ENCODE peak calls at places on chromosomes 3 and 15, in seven cellular contexts. D is BE2C, R is stomach, A is HCT116, T is GM12878, V is cardiac muscle cell, W is breast epithelium. Y is an unnamed sample.

GRCh38 chr3:120174811-120175210 is 80.6 kb upstream of the GSK3B start:
- DNase-seq in V (no peak), D (no peak), A (no peak), R (no peak), W (no peak), T (no peak), Y (no peak)

GRCh38 chr3:115108614-115109013 is 38.5 kb downstream of the ZBTB20 start:
- DNase-seq in V (peak; percentile 2), D (no peak), A (no peak), T (no peak), R (no peak), W (no peak), Y (no peak)

GRCh38 chr15:29812384-29812694 is 9.9 kb downstream of the TJP1 start:
- DNase-seq in T (no peak), W (no peak), R (no peak), A (no peak), V (peak; percentile 61), D (no peak), Y (no peak)

GRCh38 chr3:197590313-197590962 is 34.7 kb upstream of the BDH1 start:
- DNase-seq in D (no peak), V (no peak), W (no peak), A (no peak), T (no peak), R (peak; percentile 61), Y (no peak)

GRCh38 chr3:65178703-65179102 is 490.9 kb upstream of the ADAMTS9 start:
- DNase-seq in V (peak; percentile 36), R (no peak), W (no peak), T (no peak), D (peak; percentile 22), A (no peak), Y (no peak)

GRCh38 chr3:186530415-186530814 is 13.8 kb downstream of the CRYGS start:
- DNase-seq in R (no peak), A (no peak), D (no peak), T (no peak), V (no peak), W (no peak), Y (no peak)

GRCh38 chr3:124885466-124886167 is 1.5 kb downstream of the ITGB5 start:
- DNase-seq in V (peak; percentile 42), A (no peak), R (no peak), T (no peak), D (peak; percentile 42), W (no peak), Y (no peak)

GRCh38 chr15:41806291-41807181 is 21.4 kb upstream of the JMJD7 start:
- DNase-seq in A (peak; percentile 24), W (no peak), V (no peak), D (peak; percentile 37), T (no peak), R (peak; percentile 72), Y (no peak)

GRCh38 chr15:69939513-69940440 is 157.9 kb downstream of the TLE3 start:
- DNase-seq in W (no peak), R (no peak), T (no peak), D (no peak), V (no peak), A (no peak), Y (no peak)

GRCh38 chr15:71170163-71170562 is 54.9 kb downstream of the THSD4 start:
- DNase-seq in W (no peak), R (no peak), T (no peak), A (no peak), D (no peak), V (no peak), Y (no peak)

GRCh38 chr3:24952388-24952787 is 457.7 kb upstream of the THRB start:
- DNase-seq in D (no peak), W (no peak), V (no peak), A (no peak), T (no peak), R (no peak), Y (no peak)

GRCh38 chr3:186108106-186108940 is 566 bp downstream of the ETV5 start:
- DNase-seq in R (no peak), V (peak; percentile 64), T (no peak), A (peak; percentile 33), W (no peak), D (peak; percentile 92), Y (peak; percentile 53)

GRCh38 chr3:182027366-182027765 is 315.6 kb downstream of the SOX2 start:
- DNase-seq in R (no peak), W (no peak), D (no peak), V (no peak), A (no peak), T (no peak), Y (no peak)

GRCh38 chr3:128581566-128581965 is 69.1 kb downstream of the RPN1 start:
- DNase-seq in D (no peak), R (no peak), A (no peak), W (no peak), T (no peak), V (no peak), Y (no peak)

GRCh38 chr3:175065492-175065891 is 206.4 kb downstream of the NAALADL2 start:
- DNase-seq in T (no peak), V (no peak), R (no peak), W (no peak), A (no peak), D (no peak), Y (no peak)

GRCh38 chr15:50881121-50882048 is 27.1 kb upstream of the AP4E1 start:
- DNase-seq in A (no peak), T (peak; percentile 56), W (no peak), D (no peak), V (peak; percentile 26), R (no peak), Y (peak; percentile 61)

GRCh38 chr15:68091743-68092142 is 37.6 kb downstream of the PIAS1 start:
- DNase-seq in V (no peak), W (no peak), D (no peak), A (no peak), T (no peak), R (no peak), Y (no peak)
- H3K36me3 ChIP-seq in V (peaks cover 19% of the 10 kb centered on the region), W (no peaks in the 10 kb centered on the region), D (peaks cover 7% of the 10 kb centered on the region), A (no peaks in the 10 kb centered on the region), T (peaks cover 2% of the 10 kb centered on the region), R (peaks cover 21% of the 10 kb centered on the region), Y (peaks cover 2% of the 10 kb centered on the region)

DNA sequence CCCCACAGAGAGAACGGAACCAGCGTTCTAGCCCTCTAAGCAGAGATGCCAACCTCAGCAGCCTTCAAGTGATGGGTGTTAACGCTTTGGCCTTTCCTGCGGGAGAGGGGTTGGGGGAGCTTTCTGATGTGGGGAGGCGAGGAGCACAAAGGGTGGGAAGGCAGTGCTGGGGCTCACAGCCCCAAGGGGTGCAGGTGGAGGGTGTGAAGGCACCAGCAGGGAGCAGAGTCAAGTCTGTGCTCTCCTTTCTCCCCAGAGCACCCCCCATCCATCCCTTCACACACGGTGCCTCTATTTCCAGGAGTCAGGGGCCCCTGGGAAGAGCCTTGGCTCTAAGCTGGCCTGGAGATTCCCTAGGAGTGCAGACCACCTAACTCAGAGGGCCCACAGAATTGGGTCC is 4.1 kb downstream of the C15orf62 start:
- DNase-seq in T (no peak), V (no peak), R (no peak), D (no peak), A (no peak), W (no peak), Y (no peak)
- H3K36me3 ChIP-seq in T (peaks cover 21% of the 10 kb centered on the region), V (peaks cover 6% of the 10 kb centered on the region), R (peaks cover 84% of the 10 kb centered on the region), D (peaks cover 28% of the 10 kb centered on the region), A (peaks cover 5% of the 10 kb centered on the region), W (no peaks in the 10 kb centered on the region), Y (peaks cover 25% of the 10 kb centered on the region)

GRCh38 chr3:15014606-15015328 is 50.3 kb downstream of the MRPS25 start:
- DNase-seq in T (no peak), R (no peak), A (no peak), D (no peak), V (peak; percentile 12), W (no peak), Y (no peak)
- H3K36me3 ChIP-seq in T (peaks cover 17% of the 10 kb centered on the region), R (peaks cover 89% of the 10 kb centered on the region), A (peaks cover 19% of the 10 kb centered on the region), D (peaks cover 11% of the 10 kb centered on the region), V (peaks cover 50% of the 10 kb centered on the region), W (no peaks in the 10 kb centered on the region), Y (peaks cover 18% of the 10 kb centered on the region)

GRCh38 chr3:109325109-109325508 is 8.8 kb upstream of the DPPA2 start:
- DNase-seq in V (no peak), W (no peak), A (no peak), T (no peak), D (no peak), R (no peak), Y (no peak)
- H3K36me3 ChIP-seq in V (no peaks in the 10 kb centered on the region), W (no peaks in the 10 kb centered on the region), A (no peaks in the 10 kb centered on the region), T (no peaks in the 10 kb centered on the region), D (no peaks in the 10 kb centered on the region), R (no peaks in the 10 kb centered on the region), Y (no peaks in the 10 kb centered on the region)

DNA sequence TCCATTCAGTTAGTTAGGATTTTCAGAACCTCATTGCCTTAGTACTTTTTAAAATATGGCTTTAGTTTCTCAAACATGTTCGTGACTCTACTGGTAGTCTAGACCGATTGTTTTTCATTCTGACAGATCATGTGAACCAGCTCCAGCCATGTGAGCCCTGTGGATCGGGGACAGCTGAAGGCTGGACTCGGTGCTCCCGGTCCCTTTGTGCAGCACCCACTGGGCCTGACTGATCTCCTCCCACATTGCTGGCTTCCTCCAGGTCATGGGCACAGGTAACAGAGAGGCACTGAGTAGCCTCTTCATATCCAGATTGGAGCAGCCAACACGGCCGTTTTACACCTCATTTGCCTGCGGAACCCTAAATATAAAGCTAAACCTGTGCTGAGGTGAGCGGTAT is 30.5 kb downstream of the NIPA2 start:
- DNase-seq in R (no peak), D (no peak), A (no peak), T (no peak), V (no peak), W (no peak), Y (no peak)
- H3K36me3 ChIP-seq in R (peaks cover 100% of the 10 kb centered on the region), D (peaks cover 84% of the 10 kb centered on the region), A (peaks cover 34% of the 10 kb centered on the region), T (peaks cover 17% of the 10 kb centered on the region), V (peaks cover 69% of the 10 kb centered on the region), W (peaks cover 5% of the 10 kb centered on the region), Y (peaks cover 16% of the 10 kb centered on the region)

GRCh38 chr3:141442914-141443313 is 43.9 kb upstream of the RASA2 start:
- DNase-seq in A (no peak), R (no peak), W (no peak), V (no peak), T (no peak), D (no peak), Y (no peak)
- H3K36me3 ChIP-seq in A (peaks cover 6% of the 10 kb centered on the region), R (peaks cover 66% of the 10 kb centered on the region), W (peaks cover 13% of the 10 kb centered on the region), V (peaks cover 6% of the 10 kb centered on the region), T (peaks cover 14% of the 10 kb centered on the region), D (peaks cover 31% of the 10 kb centered on the region), Y (peaks cover 44% of the 10 kb centered on the region)